ENCODE peak calls at places on chromosomes 16 and 17, in eight cellular contexts. O is MM.1S; E is aorta; D is small intestine; G is CD8-positive, alpha-beta T cell; Y is heart left ventricle; M is A549; F is neural progenitor cell. X is an unnamed sample. For H3K9me3, the result is how much of the 10 kb centered on the place peaks cover.

GRCh38 chr16:2717360-2718263 is 2.4 kb downstream of the PRSS27 start:
- DNase-seq in O (no peak), E (no peak), D (no peak), G (no peak), Y (no peak), M (no peak), F (no peak), X (no peak)

GRCh38 chr17:80760501-80760900 is 215.9 kb downstream of the RPTOR start:
- DNase-seq in O (peak), E (no peak), D (peak), G (no peak), Y (no peak), M (no peak), F (no peak), X (no peak)

GRCh38 chr17:34248807-34249496 is 6.1 kb upstream of the CCL2 start:
- DNase-seq in O (no peak), E (no peak), D (peak), G (no peak), Y (no peak), M (no peak), F (no peak), X (no peak)

GRCh38 chr16:16857012-16857411 is 478.1 kb downstream of the NPIPA7 start:
- DNase-seq in O (no peak), E (no peak), D (no peak), G (no peak), Y (no peak), M (no peak), F (no peak), X (no peak)

GRCh38 chr17:72812823-72813222 is 279.7 kb downstream of the SLC39A11 start:
- DNase-seq in O (no peak), E (no peak), D (no peak), G (no peak), Y (no peak), M (no peak), F (no peak), X (no peak)

GRCh38 chr17:33099906-33100305 is 108.3 kb downstream of the SPACA3 start:
- DNase-seq in O (no peak), E (no peak), D (no peak), G (no peak), Y (no peak), M (no peak), F (no peak), X (no peak)

GRCh38 chr16:75109732-75110243 is 6.8 kb downstream of the LDHD start:
- DNase-seq in O (no peak), E (no peak), D (peak), G (no peak), Y (peak), M (no peak), F (no peak), X (no peak)

GRCh38 chr17:58413684-58414083 is 3.6 kb downstream of the RNF43 start:
- DNase-seq in O (no peak), E (no peak), D (peak), G (no peak), Y (no peak), M (no peak), F (no peak), X (no peak)

GRCh38 chr17:17766351-17767095 is 70.3 kb downstream of the SREBF1 start:
- DNase-seq in O (no peak), E (no peak), D (no peak), G (no peak), Y (no peak), M (no peak), F (peak), X (no peak)

GRCh38 chr17:35291802-35292201 is 48.9 kb downstream of the SLFN5 start:
- DNase-seq in O (no peak), E (no peak), D (no peak), G (no peak), Y (no peak), M (peak), F (no peak), X (no peak)

GRCh38 chr16:1167276-1168107 is 14.6 kb downstream of the CACNA1H start:
- DNase-seq in O (no peak), E (no peak), D (peak), G (no peak), Y (no peak), M (no peak), F (peak), X (no peak)

GRCh38 chr16:75947626-75948239 is 221.4 kb upstream of the CPHXL start:
- DNase-seq in O (no peak), E (no peak), D (peak), G (no peak), Y (no peak), M (no peak), F (no peak), X (no peak)

GRCh38 chr17:40779181-40779909 is 3.0 kb downstream of the KRT27 start:
- DNase-seq in O (no peak), E (peak), D (peak), G (no peak), Y (peak), M (peak), F (no peak), X (peak)

GRCh38 chr16:73149329-73149728 is 101.4 kb upstream of the ZFHX3 start:
- DNase-seq in O (no peak), E (no peak), D (peak), G (no peak), Y (no peak), M (no peak), F (no peak), X (no peak)

GRCh38 chr17:75476274-75476673 is 19.8 kb downstream of the TMEM94 start:
- DNase-seq in O (no peak), E (no peak), D (no peak), G (no peak), Y (peak), M (no peak), F (no peak), X (no peak)

GRCh38 chr16:66695474-66695934 is 1.0 kb downstream of the CMTM4 start:
- DNase-seq in O (no peak), E (peak), D (no peak), G (no peak), Y (no peak), M (no peak), F (no peak), X (no peak)

GRCh38 chr17:82520041-82520910 is 744 bp downstream of the FOXK2 start:
- DNase-seq in O (peak), E (peak), D (no peak), G (no peak), Y (peak), M (no peak), F (peak), X (peak)

GRCh38 chr17:31517524-31517923 is 126.0 kb downstream of the RAB11FIP4 start:
- DNase-seq in O (no peak), E (no peak), D (no peak), G (no peak), Y (no peak), M (peak), F (peak), X (no peak)

GRCh38 chr16:66616169-66616568 is 11.7 kb downstream of the CMTM3 start:
- DNase-seq in O (no peak), E (no peak), D (no peak), G (no peak), Y (no peak), M (no peak), F (no peak), X (no peak)

GRCh38 chr16:55756963-55757362 is 75.9 kb downstream of the CES1 start:
- DNase-seq in O (no peak), E (no peak), D (no peak), G (no peak), Y (no peak), M (peak), F (no peak), X (no peak)

GRCh38 chr17:1467898-1468492 is 12.0 kb upstream of the CRK start:
- DNase-seq in O (no peak), E (no peak), D (peak), G (no peak), Y (no peak), M (no peak), F (peak), X (no peak)

GRCh38 chr17:44881145-44881544 is 18.1 kb downstream of the EFTUD2 start:
- DNase-seq in O (no peak), E (no peak), D (no peak), G (no peak), Y (no peak), M (no peak), F (no peak), X (no peak)

GRCh38 chr17:76277300-76278267 is 12.4 kb downstream of the UBALD2 start:
- DNase-seq in O (no peak), E (no peak), D (no peak), G (no peak), Y (no peak), M (no peak), F (no peak), X (no peak)

GRCh38 chr17:64437944-64438525 is 10.9 kb upstream of the MILR1 start:
- DNase-seq in O (no peak), E (no peak), D (no peak), G (no peak), Y (no peak), M (peak), F (no peak), X (no peak)
- H3K9me3 ChIP-seq in O (under half), E (under half), D (under half), G (under half), Y (under half), M (under half), F (under half), X (under half)

GRCh38 chr16:54107803-54108202 is 178.8 kb downstream of the IRX3 start:
- DNase-seq in O (no peak), E (no peak), D (no peak), G (no peak), Y (no peak), M (no peak), F (no peak), X (no peak)
- H3K9me3 ChIP-seq in O (under half), E (under half), D (under half), G (under half), Y (under half), M (under half), F (under half), X (under half)

GRCh38 chr16:25311039-25311438 is 53.4 kb upstream of the ZKSCAN2 start:
- DNase-seq in O (no peak), E (no peak), D (no peak), G (no peak), Y (no peak), M (no peak), F (no peak), X (no peak)

GRCh38 chr16:25317732-25318316 is 60.2 kb upstream of the ZKSCAN2 start:
- DNase-seq in O (no peak), E (no peak), D (no peak), G (no peak), Y (no peak), M (no peak), F (no peak), X (no peak)

DNA sequence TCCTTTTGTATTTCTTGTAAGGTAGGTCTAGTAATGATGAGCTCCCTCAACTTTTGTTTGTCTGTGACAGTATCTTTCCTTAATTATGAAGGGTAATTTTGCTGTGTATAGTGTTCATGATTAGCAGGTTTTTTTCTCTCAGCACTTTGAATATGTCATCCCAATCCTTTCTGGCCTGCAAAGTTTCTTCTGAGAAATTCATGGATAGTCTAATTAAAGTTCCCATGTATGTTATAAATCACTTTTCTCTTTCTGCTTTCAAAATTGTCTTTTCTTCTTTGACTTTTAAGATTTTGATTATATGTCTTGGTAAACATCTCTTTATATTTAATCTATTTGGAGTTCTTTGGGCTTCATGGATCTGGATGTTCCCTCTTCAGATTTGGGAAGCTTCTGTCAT is 54.3 kb upstream of the ZKSCAN2 start:
- DNase-seq in O (no peak), E (no peak), D (no peak), G (no peak), Y (no peak), M (no peak), F (no peak), X (no peak)
- H3K9me3 ChIP-seq in O (under half), E (under half), D (under half), G (under half), Y (under half), M (under half), F (under half), X (under half)

GRCh38 chr16:50516401-50516800 is 31.8 kb upstream of the NKD1 start:
- DNase-seq in O (no peak), E (no peak), D (no peak), G (no peak), Y (no peak), M (no peak), F (no peak), X (no peak)

GRCh38 chr16:50517450-50518252 is 30.5 kb upstream of the NKD1 start:
- DNase-seq in O (no peak), E (no peak), D (no peak), G (no peak), Y (no peak), M (no peak), F (no peak), X (no peak)

GRCh38 chr16:50519001-50519400 is 29.2 kb upstream of the NKD1 start:
- DNase-seq in O (no peak), E (no peak), D (no peak), G (no peak), Y (no peak), M (no peak), F (no peak), X (no peak)

GRCh38 chr16:50515218-50515617 is 33.0 kb upstream of the NKD1 start:
- DNase-seq in O (no peak), E (no peak), D (no peak), G (no peak), Y (no peak), M (no peak), F (no peak), X (no peak)

DNA sequence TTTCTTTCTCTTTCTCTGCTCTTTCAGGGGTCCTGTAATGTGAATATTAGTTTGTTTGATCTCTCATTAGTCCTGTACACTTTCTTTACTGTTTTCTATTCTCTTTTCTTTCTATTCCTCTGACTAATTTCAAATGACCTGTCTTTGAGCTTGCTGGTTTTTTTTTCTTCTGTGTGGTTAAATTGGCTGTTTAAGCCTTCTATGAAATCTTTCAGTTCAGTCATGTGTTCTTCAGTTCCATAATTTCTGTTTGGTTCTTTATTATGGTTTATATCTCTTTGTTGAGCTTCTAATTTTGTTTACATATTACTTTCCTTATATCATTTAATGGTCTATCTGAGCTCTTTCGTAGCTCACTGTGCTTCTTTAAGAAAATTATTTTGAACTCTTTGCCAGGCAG is 31.3 kb upstream of the NKD1 start:
- DNase-seq in O (no peak), E (no peak), D (no peak), G (no peak), Y (no peak), M (no peak), F (no peak), X (no peak)
- H3K9me3 ChIP-seq in O (under half), E (under half), D (under half), G (under half), Y (under half), M (under half), F (under half), X (under half)

GRCh38 chr16:5582529-5582928 is 484.9 kb upstream of the EEF2KMT start:
- DNase-seq in O (no peak), E (peak), D (no peak), G (no peak), Y (no peak), M (no peak), F (no peak), X (no peak)
- H3K9me3 ChIP-seq in O (under half), E (under half), D (under half), G (under half), Y (under half), M (under half), F (under half), X (under half)

DNA sequence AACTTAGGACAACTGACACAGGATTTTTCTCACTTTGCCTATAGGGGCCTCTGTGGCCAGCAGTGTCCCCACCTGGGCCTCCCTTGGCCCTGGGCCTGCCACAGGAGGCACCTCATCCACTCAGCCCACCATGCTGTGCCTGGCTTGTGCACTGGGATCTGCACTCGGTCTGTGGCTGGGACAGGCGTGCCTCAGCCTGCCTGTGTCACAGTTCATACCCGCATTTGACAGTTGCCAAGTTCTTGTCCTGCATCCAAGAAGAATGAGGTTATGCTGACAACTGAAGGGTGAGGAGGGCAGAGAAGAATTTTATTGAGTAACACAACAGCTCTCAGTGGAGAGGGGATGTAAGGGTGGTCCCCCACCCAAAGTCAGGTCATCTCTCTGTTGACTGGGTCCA is 36.0 kb downstream of the ZFP90 start:
- DNase-seq in O (no peak), E (no peak), D (no peak), G (no peak), Y (no peak), M (no peak), F (no peak), X (no peak)
- H3K9me3 ChIP-seq in O (under half), E (under half), D (under half), G (under half), Y (under half), M (half or more), F (under half), X (under half)

GRCh38 chr16:35200662-35201061 is 1741.2 kb downstream of the TP53TG3F start:
- DNase-seq in O (no peak), E (no peak), D (no peak), G (no peak), Y (no peak), M (no peak), F (no peak), X (no peak)
- H3K9me3 ChIP-seq in O (under half), E (under half), D (under half), G (under half), Y (under half), M (under half), F (under half), X (under half)

DNA sequence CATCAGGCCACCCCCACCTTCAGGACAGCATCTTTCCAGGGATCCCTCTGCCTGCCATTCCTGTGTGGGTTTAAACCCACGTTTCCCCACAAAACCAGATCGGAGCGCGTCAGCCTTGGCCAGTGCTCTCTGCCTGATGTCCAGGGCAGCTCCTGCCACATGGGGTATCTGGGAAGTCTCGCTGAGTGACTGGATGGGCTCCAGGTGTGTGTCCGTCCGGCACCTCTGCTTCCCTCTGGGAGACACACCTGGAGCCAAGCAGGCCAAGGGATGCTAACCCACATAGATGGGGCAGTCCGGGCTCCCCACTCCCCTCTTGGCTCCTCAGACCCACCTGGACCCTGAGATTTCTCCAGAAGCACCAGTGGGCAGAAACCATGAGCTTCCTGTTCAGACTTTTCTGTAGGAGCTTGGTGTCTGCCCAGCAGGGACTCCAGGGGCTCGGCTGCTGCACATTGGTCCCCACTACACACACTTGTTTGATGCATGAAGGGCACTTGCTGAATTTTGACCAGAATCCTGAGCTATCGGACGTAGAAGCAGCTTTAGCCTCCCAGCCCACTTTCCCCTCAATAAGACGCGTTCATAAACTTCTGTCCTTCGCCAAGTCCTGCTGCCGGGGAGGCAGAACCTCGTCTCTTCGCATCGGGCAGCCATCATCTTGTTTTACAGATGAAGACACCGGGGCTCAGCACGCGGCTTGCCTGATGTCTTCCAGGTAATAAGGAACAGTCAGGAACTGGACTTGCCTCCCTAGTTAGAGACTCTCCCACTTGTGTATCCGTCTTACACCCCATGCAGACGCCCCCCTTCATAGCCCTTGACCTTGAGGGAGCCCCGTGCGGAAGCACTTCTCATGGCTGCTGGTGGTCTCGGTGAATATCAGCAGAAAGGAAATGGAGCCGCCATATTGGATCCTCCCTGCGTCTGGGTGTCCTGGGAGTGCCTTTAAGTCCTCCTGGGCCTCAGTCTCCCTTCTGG is 91.6 kb upstream of the ZNF469 start:
- DNase-seq in O (no peak), E (peak), D (no peak), G (no peak), Y (no peak), M (no peak), F (no peak), X (no peak)
- H3K9me3 ChIP-seq in O (under half), E (under half), D (under half), G (under half), Y (under half), M (half or more), F (under half), X (under half)

GRCh38 chr17:21679256-21680146 is 12.8 kb upstream of the KCNJ18 start:
- DNase-seq in O (no peak), E (peak), D (no peak), G (no peak), Y (no peak), M (no peak), F (no peak), X (no peak)

GRCh38 chr17:21677126-21677910 is 15.0 kb upstream of the KCNJ18 start:
- DNase-seq in O (no peak), E (peak), D (no peak), G (no peak), Y (no peak), M (no peak), F (no peak), X (no peak)

GRCh38 chr17:21677911-21678310 is 14.4 kb upstream of the KCNJ18 start:
- DNase-seq in O (no peak), E (peak), D (no peak), G (no peak), Y (no peak), M (no peak), F (no peak), X (no peak)

GRCh38 chr17:21678451-21679081 is 13.8 kb upstream of the KCNJ18 start:
- DNase-seq in O (no peak), E (peak), D (no peak), G (no peak), Y (no peak), M (no peak), F (no peak), X (no peak)

GRCh38 chr17:21680366-21680765 is 12.0 kb upstream of the KCNJ18 start:
- DNase-seq in O (no peak), E (peak), D (no peak), G (no peak), Y (no peak), M (no peak), F (no peak), X (no peak)
- H3K9me3 ChIP-seq in O (under half), E (under half), D (under half), G (under half), Y (under half), M (under half), F (under half), X (under half)

DNA sequence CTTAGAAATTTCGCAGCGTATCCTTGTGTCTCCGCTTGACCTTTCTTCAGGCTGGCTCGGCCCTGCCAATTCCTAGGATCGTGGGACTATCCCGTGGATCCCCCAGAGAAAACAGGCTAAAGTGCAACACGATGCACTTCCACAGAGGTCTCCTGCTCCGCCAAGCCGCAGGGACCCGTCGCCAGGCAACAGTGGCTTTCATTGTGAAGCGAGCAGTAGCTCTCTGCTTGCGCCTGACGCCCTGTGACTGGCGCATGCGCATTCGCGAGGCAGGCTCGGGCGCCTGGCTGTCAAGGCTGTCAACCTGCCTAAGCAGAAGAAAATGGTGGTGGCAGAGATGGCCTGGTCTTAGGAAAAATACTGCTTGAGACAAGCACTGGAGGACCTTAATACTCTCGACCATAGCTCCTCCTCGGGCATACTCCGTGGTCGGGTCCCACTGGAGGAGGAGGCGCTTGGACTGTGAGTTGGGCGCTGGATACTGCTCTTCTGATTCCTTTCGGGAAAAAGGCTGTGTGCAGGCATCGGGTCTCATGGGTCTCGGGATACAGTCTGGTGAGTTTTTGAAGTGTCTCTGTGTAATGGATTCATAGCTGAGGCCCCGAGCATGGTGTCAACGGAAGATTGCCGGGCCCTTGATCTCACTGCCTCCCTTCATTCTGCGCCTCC is 2336.1 kb downstream of the TP53TG3F start:
- DNase-seq in O (peak), E (no peak), D (no peak), G (no peak), Y (no peak), M (no peak), F (no peak), X (no peak)
- H3K9me3 ChIP-seq in O (under half), E (under half), D (under half), G (under half), Y (under half), M (under half), F (under half), X (under half)

X was measured in CD4-positive, alpha-beta memory T cell.